ENCODE peak calls at places on chromosomes 3 and 15, in eight cellular contexts. K, D, W, N, V, O, U and B are unnamed samples.

GRCh38 chr3:18423401-18424212 is 1.5 kb downstream of the SATB1 start:
- DNase-seq in V (peak), U (peak), N (peak), O (no peak), W (peak), D (peak), K (no peak), B (peak)

GRCh38 chr15:33476908-33477307 is 166.1 kb downstream of the RYR3 start:
- DNase-seq in N (no peak), V (no peak), D (no peak), K (no peak), U (no peak), W (no peak), O (no peak), B (no peak)

GRCh38 chr3:142595581-142595950 is 627 bp upstream of the PLS1 start:
- DNase-seq in V (no peak), K (peak), O (peak), N (peak), U (peak), W (no peak), D (no peak), B (no peak)

GRCh38 chr15:67543348-67543718 is 830 bp downstream of the MAP2K5 start:
- DNase-seq in O (no peak), V (peak), K (peak), D (peak), N (peak), U (peak), W (no peak), B (no peak)

GRCh38 chr3:85164446-85164845 is 205.7 kb downstream of the CADM2 start:
- DNase-seq in O (no peak), D (no peak), N (no peak), V (no peak), U (no peak), W (no peak), K (no peak), B (no peak)

GRCh38 chr3:194325424-194326165 is 25.5 kb downstream of the CPN2 start:
- DNase-seq in D (no peak), W (no peak), N (no peak), K (no peak), O (no peak), V (peak), U (no peak), B (no peak)

GRCh38 chr3:143331336-143331735 is 211.8 kb downstream of the CHST2 start:
- DNase-seq in K (no peak), V (no peak), W (no peak), N (peak), O (no peak), U (no peak), D (no peak), B (no peak)

GRCh38 chr3:40930131-40930538 is 269.2 kb upstream of the CTNNB1 start:
- DNase-seq in W (no peak), O (peak), D (no peak), U (peak), K (no peak), N (no peak), V (no peak), B (peak)

GRCh38 chr3:46972396-46972795 is 4.1 kb downstream of the CCDC12 start:
- DNase-seq in O (no peak), V (no peak), U (no peak), D (no peak), W (no peak), N (no peak), K (no peak), B (no peak)

GRCh38 chr3:8443829-8444791 is 57.5 kb upstream of the LMCD1 start:
- DNase-seq in O (peak), V (peak), D (peak), N (peak), K (peak), U (peak), W (no peak), B (no peak)

GRCh38 chr3:15356186-15356585 is 23.8 kb upstream of the SH3BP5 start:
- DNase-seq in D (no peak), K (no peak), N (no peak), O (no peak), V (no peak), U (no peak), W (no peak), B (no peak)

GRCh38 chr3:158773845-158774542 is 27.9 kb upstream of the MFSD1 start:
- DNase-seq in N (no peak), W (no peak), O (no peak), D (no peak), U (no peak), V (no peak), K (no peak), B (no peak)

GRCh38 chr15:59687831-59688230 is 1.3 kb downstream of the BNIP2 start:
- DNase-seq in K (no peak), W (peak), U (peak), V (peak), O (peak), N (peak), D (no peak), B (peak)

GRCh38 chr3:183845090-183845489 is 19.7 kb upstream of the MAP6D1 start:
- DNase-seq in N (no peak), O (no peak), K (no peak), D (no peak), V (no peak), W (no peak), U (no peak), B (no peak)

GRCh38 chr3:134300520-134300919 is 49.9 kb upstream of the RYK start:
- DNase-seq in V (peak), W (no peak), K (no peak), D (peak), U (no peak), O (no peak), N (no peak), B (no peak)

GRCh38 chr15:52093539-52094502 is 18.8 kb downstream of the BCL2L10 start:
- DNase-seq in K (peak), O (no peak), D (no peak), N (peak), W (no peak), V (no peak), U (no peak), B (no peak)

GRCh38 chr3:137199678-137200077 is 241.9 kb downstream of the IL20RB start:
- DNase-seq in V (no peak), D (no peak), N (no peak), U (no peak), W (peak), O (no peak), K (no peak), B (no peak)

GRCh38 chr15:62404194-62404985 is 239.3 kb upstream of the C2CD4B start:
- DNase-seq in V (no peak), K (no peak), W (no peak), D (no peak), N (no peak), O (no peak), U (no peak), B (no peak)
- TF ChIP-seq MAX in V (no peak), K (no peak), W (no peak), D (no peak), N (no peak), O (no peak), U (no peak), B (no peak)

GRCh38 chr15:50880221-50880620 is 28.3 kb upstream of the AP4E1 start:
- DNase-seq in W (no peak), V (no peak), K (no peak), D (no peak), O (no peak), N (no peak), U (no peak), B (no peak)

GRCh38 chr15:50883903-50884302 is 24.6 kb upstream of the AP4E1 start:
- DNase-seq in D (no peak), O (no peak), V (no peak), U (peak), W (peak), K (no peak), N (peak), B (peak)

GRCh38 chr15:50879016-50879415 is 29.5 kb upstream of the AP4E1 start:
- DNase-seq in N (no peak), W (no peak), U (no peak), K (no peak), V (no peak), D (no peak), O (no peak), B (no peak)

GRCh38 chr15:50880651-50881114 is 27.8 kb upstream of the AP4E1 start:
- DNase-seq in K (no peak), V (no peak), D (no peak), W (peak), O (no peak), N (peak), U (peak), B (peak)

DNA sequence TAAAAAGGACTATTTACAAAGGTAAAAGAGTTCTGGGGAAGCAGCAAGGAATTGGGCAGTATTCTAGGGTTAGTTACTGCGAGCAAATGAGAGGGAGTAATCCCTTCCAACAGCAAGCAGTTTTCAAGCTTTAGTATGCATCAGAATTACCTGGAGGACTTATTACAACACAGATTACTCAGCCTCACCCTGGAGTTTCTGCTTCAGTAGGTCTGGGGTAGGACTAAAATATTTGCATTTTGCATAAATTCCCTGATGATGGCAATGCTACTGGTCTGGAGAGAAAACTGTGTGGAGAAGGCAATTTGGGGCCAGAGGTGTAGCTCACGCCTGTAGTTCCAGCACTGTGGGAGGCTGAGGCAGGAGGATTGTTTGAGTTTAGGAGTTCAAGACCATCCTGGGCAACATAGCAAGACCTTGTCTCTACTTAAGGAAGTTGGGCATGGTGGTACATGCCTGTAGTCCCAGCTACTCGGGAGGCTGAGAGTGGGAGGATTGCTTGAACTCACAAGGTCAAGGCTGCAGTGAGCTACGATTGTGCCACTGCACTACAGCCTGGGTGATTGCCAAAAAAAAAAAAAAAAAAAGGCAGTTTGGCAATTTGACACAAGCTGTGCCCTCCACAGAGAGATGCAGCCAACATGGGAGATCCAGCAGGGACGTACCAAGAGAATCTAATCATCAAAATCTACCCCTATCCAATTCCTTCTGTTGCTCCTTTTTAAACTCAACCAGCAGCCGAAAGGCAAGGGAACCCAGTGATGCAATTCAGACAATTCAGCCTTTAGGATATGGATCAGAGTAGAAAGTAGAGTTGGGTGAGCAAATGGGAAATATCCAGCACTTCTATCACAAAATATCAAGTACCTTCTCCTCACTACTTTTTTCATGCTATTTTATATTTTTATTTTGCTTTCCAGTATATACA is 27.1 kb upstream of the AP4E1 start:
- DNase-seq in N (no peak), V (no peak), D (no peak), W (peak), U (no peak), O (peak), K (no peak), B (peak)
- TF ChIP-seq MAX in N (no peak), V (no peak), D (no peak), W (no peak), U (no peak), O (no peak), K (no peak), B (no peak)

GRCh38 chr3:177211503-177212277 is 14.4 kb upstream of the TBL1XR1 start:
- DNase-seq in K (no peak), W (no peak), U (no peak), D (no peak), N (no peak), O (peak), V (no peak), B (no peak)

GRCh38 chr3:177212278-177212610 is 15.0 kb upstream of the TBL1XR1 start:
- DNase-seq in D (no peak), U (no peak), N (no peak), O (no peak), V (no peak), K (no peak), W (no peak), B (no peak)

GRCh38 chr3:177210744-177211502 is 13.6 kb upstream of the TBL1XR1 start:
- DNase-seq in V (no peak), O (no peak), K (no peak), W (no peak), N (no peak), D (no peak), U (no peak), B (no peak)

GRCh38 chr3:177212756-177213155 is 15.5 kb upstream of the TBL1XR1 start:
- DNase-seq in W (no peak), N (no peak), D (no peak), V (no peak), U (peak), O (no peak), K (no peak), B (no peak)

GRCh38 chr3:177213806-177214528 is 16.7 kb upstream of the TBL1XR1 start:
- DNase-seq in U (no peak), V (no peak), K (no peak), D (no peak), N (no peak), W (no peak), O (no peak), B (no peak)
- TF ChIP-seq MAX in U (no peak), V (no peak), K (no peak), D (no peak), N (no peak), W (no peak), O (no peak), B (no peak)

DNA sequence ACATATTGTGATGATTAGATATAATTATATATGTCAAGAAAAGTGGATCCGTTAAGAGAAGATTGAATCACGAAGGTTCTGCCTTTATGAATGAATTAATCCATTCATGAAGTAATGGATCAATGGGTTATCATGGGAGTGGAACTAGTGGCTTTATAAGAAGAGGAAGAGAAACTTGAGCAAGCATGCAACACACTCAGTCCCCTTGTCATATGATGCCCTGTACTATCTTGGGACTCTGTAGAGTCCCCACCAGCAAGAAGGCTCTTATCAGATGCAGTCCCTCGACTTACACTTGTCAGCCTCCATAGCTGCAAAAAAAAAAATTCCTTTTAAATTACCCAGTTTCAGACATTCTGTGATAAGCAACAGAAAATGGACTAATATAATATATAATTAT is 301.9 kb downstream of the RAP2B start:
- DNase-seq in O (no peak), K (no peak), W (peak), D (no peak), U (no peak), N (no peak), V (no peak), B (peak)
- TF ChIP-seq MAX in O (no peak), K (no peak), W (no peak), D (no peak), U (no peak), N (no peak), V (no peak), B (no peak)